ENCODE peak calls at places on chromosome 7, in ten cellular contexts. Z is NCI-H510A treated with DMSO at 0.1 percent for 48 hours; Y is aorta; I is activated CD8-positive, alpha-beta T cell treated with anti-CD3 and anti-CD28 coated beads, Interleukin-2, amount 10 ng/mL, durations not matched to agents 7 days and 5 days; N is EL; F is GM10248; J is HS-5; M is RCC 7860; H is body of pancreas; V is T-helper 2 cell. Q is an unnamed sample.

GRCh38 chr7:114790526-114790925 is 131.4 kb upstream of the MDFIC start:
- DNase-seq in Z (no peak), Y (no peak), I (no peak), N (no peak), F (no peak), J (no peak), M (no peak), H (no peak), V (no peak), Q (no peak)

GRCh38 chr7:92246363-92247101 is 758 bp downstream of the ANKIB1 start:
- DNase-seq in Z (peak), Y (no peak), I (peak), N (peak), F (peak), J (no peak), M (peak), H (peak), V (peak), Q (no peak)

GRCh38 chr7:144102041-144102440 is 7.3 kb upstream of the OR2A2 start:
- DNase-seq in Z (no peak), Y (no peak), I (no peak), N (no peak), F (no peak), J (no peak), M (no peak), H (no peak), V (no peak), Q (no peak)

GRCh38 chr7:144827581-144828139 is 8.2 kb downstream of the TPK1 start:
- DNase-seq in Z (no peak), Y (no peak), I (no peak), N (peak), F (no peak), J (no peak), M (peak), H (no peak), V (no peak), Q (peak)

GRCh38 chr7:155119801-155120382 is 49.8 kb downstream of the HTR5A start:
- DNase-seq in Z (no peak), Y (no peak), I (no peak), N (peak), F (no peak), J (peak), M (peak), H (no peak), V (no peak), Q (no peak)

GRCh38 chr7:2357165-2357564 is 2.5 kb downstream of the EIF3B start:
- DNase-seq in Z (no peak), Y (no peak), I (no peak), N (no peak), F (no peak), J (no peak), M (no peak), H (no peak), V (no peak), Q (no peak)

GRCh38 chr7:2564970-2565546 is 6.3 kb downstream of the IQCE start:
- DNase-seq in Z (no peak), Y (peak), I (no peak), N (no peak), F (no peak), J (no peak), M (no peak), H (no peak), V (no peak), Q (no peak)

GRCh38 chr7:50369408-50370026 is 65.0 kb downstream of the IKZF1 start:
- DNase-seq in Z (peak), Y (no peak), I (peak), N (peak), F (peak), J (no peak), M (no peak), H (no peak), V (peak), Q (no peak)

GRCh38 chr7:134438946-134439345 is 20.0 kb downstream of the AKR1B1 start:
- DNase-seq in Z (no peak), Y (no peak), I (no peak), N (no peak), F (no peak), J (no peak), M (no peak), H (no peak), V (no peak), Q (no peak)

GRCh38 chr7:91557789-91558396 is 293.7 kb downstream of the FZD1 start:
- DNase-seq in Z (no peak), Y (no peak), I (no peak), N (peak), F (peak), J (peak), M (peak), H (no peak), V (no peak), Q (peak)

GRCh38 chr7:151129141-151129835 is 38.2 kb downstream of the GBX1 start:
- DNase-seq in Z (no peak), Y (no peak), I (no peak), N (no peak), F (no peak), J (no peak), M (no peak), H (no peak), V (no peak), Q (no peak)

Q was measured in HS-27A.